ENCODE peak calls at places on chromosome 1, in eight cellular contexts. V is mammary epithelial cell, E is fibroblast of lung, M is body of pancreas, L is esophagus squamous epithelium, Z is GM23338, P is PC-9, I is right lobe of liver. J is an unnamed sample.

GRCh38 chr1:192476802-192477298 is 98.7 kb upstream of the RGS1 start:
- DNase-seq in I (no peak), P (peak; percentile 14), E (peak; percentile 90), L (no peak), Z (no peak), M (no peak), V (peak; percentile 3), J (no peak)

GRCh38 chr1:196278816-196279215 is 329.4 kb downstream of the KCNT2 start:
- DNase-seq in V (no peak), I (no peak), P (no peak), L (no peak), Z (no peak), E (no peak), M (no peak), J (no peak)

GRCh38 chr1:223886516-223886921 is 40.8 kb upstream of the TP53BP2 start:
- DNase-seq in E (no peak), M (no peak), V (no peak), L (no peak), Z (no peak), I (peak; percentile 73), P (no peak), J (no peak)

GRCh38 chr1:203325004-203325417 is 19.7 kb downstream of the BTG2 start:
- DNase-seq in L (no peak), M (no peak), I (no peak), Z (peak; percentile 70), E (no peak), P (no peak), V (no peak), J (no peak)

GRCh38 chr1:56820755-56821461 is 1.7 kb upstream of the FYB2 start:
- DNase-seq in I (peak; percentile 86), M (peak; percentile 84), E (peak; percentile 78), P (peak; percentile 81), V (peak; percentile 48), Z (peak; percentile 96), L (no peak), J (peak; percentile 75)

GRCh38 chr1:48552903-48553626 is 81.1 kb upstream of the SPATA6 start:
- DNase-seq in V (no peak), M (no peak), E (no peak), L (no peak), I (no peak), P (no peak), Z (no peak), J (no peak)

GRCh38 chr1:229075217-229075616 is 195.7 kb upstream of the RAB4A start:
- DNase-seq in M (no peak), E (no peak), V (no peak), Z (no peak), I (no peak), P (no peak), L (no peak), J (no peak)

GRCh38 chr1:209455133-209455532 is 128.4 kb upstream of the CAMK1G start:
- DNase-seq in V (peak; percentile 35), I (no peak), Z (no peak), P (no peak), M (no peak), L (no peak), E (no peak), J (no peak)

GRCh38 chr1:44108241-44108640 is 10.4 kb upstream of the KLF17 start:
- DNase-seq in I (no peak), Z (no peak), L (no peak), V (peak; percentile 7), E (peak; percentile 41), M (no peak), P (no peak), J (no peak)

GRCh38 chr1:97243973-97244560 is 522.5 kb downstream of the PTBP2 start:
- DNase-seq in I (no peak), V (peak; percentile 5), E (peak; percentile 58), Z (peak; percentile 28), P (no peak), L (no peak), M (no peak), J (no peak)

GRCh38 chr1:209791920-209792319 is 7.6 kb upstream of the C1orf74 start:
- DNase-seq in P (no peak), I (no peak), E (no peak), V (no peak), Z (no peak), L (no peak), M (no peak), J (no peak)

GRCh38 chr1:178679237-178679636 is 45.8 kb upstream of the RALGPS2 start:
- DNase-seq in M (no peak), V (no peak), E (no peak), Z (no peak), L (no peak), P (no peak), I (no peak), J (no peak)

GRCh38 chr1:77757066-77757584 is 2.5 kb downstream of the USP33 start:
- DNase-seq in I (no peak), M (no peak), V (no peak), P (no peak), L (no peak), Z (no peak), E (no peak), J (no peak)

GRCh38 chr1:230632273-230632873 is 9.9 kb upstream of the COG2 start:
- DNase-seq in I (no peak), V (peak; percentile 39), L (no peak), M (peak; percentile 43), P (peak; percentile 44), E (peak; percentile 42), Z (peak; percentile 76), J (no peak)

GRCh38 chr1:53365405-53366063 is 37.7 kb upstream of the LRP8 start:
- DNase-seq in P (no peak), M (peak; percentile 7), I (peak; percentile 46), E (no peak), V (no peak), L (no peak), Z (no peak), J (peak; percentile 6)

GRCh38 chr1:69929278-69930057 is 275.9 kb downstream of the LRRC40 start:
- DNase-seq in L (no peak), I (no peak), M (no peak), E (peak; percentile 48), V (peak; percentile 42), P (peak; percentile 3), Z (no peak), J (no peak)

GRCh38 chr1:64087768-64088167 is 115.7 kb upstream of the UBE2U start:
- DNase-seq in P (no peak), I (no peak), Z (no peak), L (no peak), E (peak; percentile 92), M (no peak), V (peak; percentile 86), J (no peak)

GRCh38 chr1:152104854-152105253 is 10.4 kb downstream of the TCHH start:
- DNase-seq in M (no peak), L (no peak), Z (no peak), E (no peak), P (no peak), V (peak; percentile 48), I (no peak), J (no peak)

DNA sequence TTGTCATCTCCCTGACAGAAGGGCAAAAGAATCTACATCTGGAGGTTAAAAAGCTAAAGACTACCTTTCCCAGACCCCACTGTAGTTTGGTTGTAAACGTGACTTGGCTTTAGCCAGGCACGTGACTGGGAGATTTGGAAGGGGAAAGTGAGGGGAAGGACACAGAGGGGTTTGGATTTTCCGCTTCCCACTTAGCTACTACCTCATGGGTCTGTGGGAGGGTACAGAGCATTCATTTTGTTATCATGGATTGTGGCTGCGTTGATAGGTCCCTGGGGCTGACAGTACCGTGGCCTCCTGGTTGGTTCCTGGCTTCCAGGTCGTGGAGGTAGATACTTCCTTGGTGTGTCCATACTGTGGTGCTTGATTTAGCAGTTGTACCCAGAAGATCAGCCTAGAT is 2.6 kb downstream of the CHD1L start:
- DNase-seq in I (no peak), V (no peak), Z (no peak), L (no peak), E (no peak), M (no peak), P (no peak), J (no peak)
- H3K4me3 ChIP-seq in I (no peak overlapping the region), V (no peak overlapping the region), Z (no peak overlapping the region), L (no peak overlapping the region), E (no peak overlapping the region), M (no peak overlapping the region), P (no peak overlapping the region), J (no peak overlapping the region)

GRCh38 chr1:83765125-83765524 is 233.8 kb downstream of the TTLL7 start:
- DNase-seq in L (no peak), P (no peak), V (no peak), E (no peak), M (no peak), Z (no peak), I (no peak), J (no peak)
- H3K4me1 ChIP-seq in L (no peaks in the 10 kb centered on the region), P (no peaks in the 10 kb centered on the region), V (no peaks in the 10 kb centered on the region), E (no peaks in the 10 kb centered on the region), M (peaks cover 46% of the 10 kb centered on the region), Z (no peaks in the 10 kb centered on the region), I (peaks cover 42% of the 10 kb centered on the region), J (no peaks in the 10 kb centered on the region)

GRCh38 chr1:22142315-22143064 is 407 bp downstream of the WNT4 start:
- DNase-seq in I (no peak), L (no peak), V (peak; percentile 45), E (no peak), P (peak; percentile 35), M (peak; percentile 39), Z (peak; percentile 65), J (no peak)
- TF ChIP-seq CTCF in I (no peak), L (no peak), V (no peak), E (no peak), P (no peak), M (no peak), Z (no peak), J (no peak)

DNA sequence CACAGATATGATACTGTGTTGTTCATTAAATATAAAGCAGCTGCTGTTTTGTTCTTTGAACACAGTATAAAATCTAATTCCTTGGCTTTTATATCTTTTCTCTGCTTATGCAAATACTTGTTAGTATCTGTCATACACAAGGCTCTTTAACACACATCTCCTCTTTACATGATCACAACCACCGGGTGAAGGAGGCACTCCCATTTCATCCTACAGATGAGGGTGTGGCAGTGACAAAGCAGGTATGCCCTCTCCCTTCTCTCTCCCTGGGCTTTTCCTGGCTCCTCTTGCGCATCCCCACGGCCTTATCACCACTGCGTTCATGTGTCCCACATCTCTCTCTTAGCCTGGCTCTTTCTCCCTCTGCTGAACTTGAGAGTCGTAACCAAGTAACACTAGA is 38.2 kb downstream of the JUN start:
- DNase-seq in P (no peak), M (no peak), Z (no peak), V (no peak), L (no peak), I (no peak), E (no peak), J (no peak)
- H3K4me3 ChIP-seq in P (no peak overlapping the region), M (no peak overlapping the region), Z (no peak overlapping the region), V (no peak overlapping the region), L (no peak overlapping the region), I (no peak overlapping the region), E (no peak overlapping the region), J (no peak overlapping the region)

J was measured in RWPE2.